ENCODE peak calls at places on chromosomes 2 and 18, in six cellular contexts. H is GM23338; A is HEK293T; G is stimulated activated CD4-positive, alpha-beta T cell treated with anti-CD3 and anti-CD28 coated beads, Interleukin-15, amount 100 ng/mL, for 24 hours; W is NCI-H460; L is Right ventricle myocardium superior. X is an unnamed sample.
A peak's percentile ranks its signal among the peaks of the same experiment; 100 is the strongest.

GRCh38 chr2:233115761-233116160 is 55.6 kb downstream of the INPP5D start:
- DNase-seq in H (no peak), A (no peak), G (no peak), W (no peak), L (no peak), X (no peak)

GRCh38 chr2:53315170-53315569 is 452.4 kb upstream of the CHAC2 start:
- DNase-seq in H (no peak), A (no peak), G (no peak), W (no peak), L (no peak), X (no peak)

GRCh38 chr18:38081516-38081915 is 515.9 kb upstream of the CELF4 start:
- DNase-seq in H (no peak), A (no peak), G (no peak), W (no peak), L (no peak), X (no peak)

GRCh38 chr2:117859532-117859911 is 45.0 kb downstream of the DDX18 start:
- DNase-seq in H (no peak), A (no peak), G (no peak), W (no peak), L (no peak), X (no peak)

GRCh38 chr2:195675783-195676427 is 18.9 kb downstream of the SLC39A10 start:
- DNase-seq in H (no peak), A (no peak), G (no peak), W (no peak), L (no peak), X (no peak)

GRCh38 chr2:241629762-241630435 is 7.1 kb downstream of the THAP4 start:
- DNase-seq in H (no peak), A (no peak), G (no peak), W (no peak), L (no peak), X (no peak)

GRCh38 chr18:79954791-79955190 is 3.3 kb upstream of the SLC66A2 start:
- DNase-seq in H (no peak), A (no peak), G (no peak), W (no peak), L (no peak), X (no peak)

GRCh38 chr18:69387181-69387580 is 13.5 kb upstream of the DOK6 start:
- DNase-seq in H (peak; percentile 21), A (no peak), G (no peak), W (no peak), L (no peak), X (peak; percentile 54)